ENCODE peak calls at places on chromosomes 16 and 17, in four cellular contexts. C is fibroblast of lung, S is sigmoid colon, Q is Caco-2. B is an unnamed sample.

GRCh38 chr17:75183999-75184884 is 1.5 kb upstream of the SUMO2 start:
- DNase-seq in C (no peak), S (peak; percentile 25), Q (no peak), B (no peak)

GRCh38 chr17:44531019-44531418 is 26.3 kb upstream of the FZD2 start:
- DNase-seq in C (no peak), S (no peak), Q (no peak), B (no peak)

GRCh38 chr16:739560-740458 is 988 bp downstream of the CIAO3 start:
- DNase-seq in C (no peak), S (no peak), Q (no peak), B (no peak)

GRCh38 chr17:36525888-36526287 is 8.8 kb downstream of the MYO19 start:
- DNase-seq in C (no peak), S (no peak), Q (no peak), B (no peak)

GRCh38 chr16:28254158-28254557 is 38.2 kb upstream of the SBK1 start:
- DNase-seq in C (no peak), S (no peak), Q (no peak), B (no peak)

GRCh38 chr17:56708220-56708567 is 114.7 kb downstream of the NOG start:
- DNase-seq in C (peak; percentile 68), S (no peak), Q (no peak), B (peak; percentile 56)

GRCh38 chr16:66274335-66275110 is 92.0 kb upstream of the CDH5 start:
- DNase-seq in C (peak; percentile 36), S (peak; percentile 34), Q (no peak), B (no peak)

GRCh38 chr17:27379863-27380533 is 76.2 kb upstream of the KSR1 start:
- DNase-seq in C (peak; percentile 73), S (peak; percentile 85), Q (no peak), B (no peak)

GRCh38 chr16:68972720-68973119 is 129.4 kb downstream of the TANGO6 start:
- DNase-seq in C (peak; percentile 78), S (no peak), Q (peak; percentile 61), B (peak; percentile 82)

GRCh38 chr17:55285340-55286301 is 20.9 kb downstream of the HLF start:
- DNase-seq in C (peak; percentile 50), S (peak; percentile 100), Q (peak; percentile 75), B (no peak)

GRCh38 chr17:74431568-74432483 is at the start of gene GPRC5C:
- DNase-seq in C (peak; percentile 46), S (peak; percentile 80), Q (peak; percentile 90), B (no peak)

GRCh38 chr17:50632637-50633036 is 2.0 kb upstream of the ABCC3 start:
- DNase-seq in C (no peak), S (no peak), Q (no peak), B (no peak)

GRCh38 chr17:7290166-7290565 is 4.3 kb downstream of the YBX2 start:
- DNase-seq in C (no peak), S (no peak), Q (no peak), B (no peak)

GRCh38 chr17:8438441-8438840 is 2.8 kb downstream of the NDEL1 start:
- DNase-seq in C (no peak), S (no peak), Q (no peak), B (no peak)

GRCh38 chr16:83318390-83318789 is 489.4 kb upstream of the HSBP1 start:
- DNase-seq in C (no peak), S (no peak), Q (no peak), B (no peak)

GRCh38 chr17:11506635-11507034 is 91.6 kb upstream of the DNAH9 start:
- DNase-seq in C (no peak), S (no peak), Q (peak; percentile 28), B (peak; percentile 64)

GRCh38 chr16:56369202-56369601 is 56.1 kb downstream of the AMFR start:
- DNase-seq in C (no peak), S (no peak), Q (no peak), B (no peak)

GRCh38 chr17:8420041-8420934 is 15.4 kb upstream of the NDEL1 start:
- DNase-seq in C (peak; percentile 59), S (peak; percentile 72), Q (peak; percentile 19), B (no peak)

GRCh38 chr17:61809816-61810392 is 53.4 kb downstream of the BRIP1 start:
- DNase-seq in C (peak; percentile 62), S (no peak), Q (no peak), B (no peak)

GRCh38 chr17:15914400-15915165 is 30.3 kb upstream of the ADORA2B start:
- DNase-seq in C (peak; percentile 56), S (no peak), Q (no peak), B (no peak)

GRCh38 chr17:2087597-2088211 is 32.8 kb downstream of the HIC1 start:
- DNase-seq in C (peak; percentile 63), S (peak; percentile 68), Q (no peak), B (no peak)

GRCh38 chr16:30896203-30896889 is at the start of gene CTF1:
- DNase-seq in C (peak; percentile 88), S (peak; percentile 93), Q (peak; percentile 80), B (peak; percentile 56)

GRCh38 chr17:14069251-14069981 is at the start of gene COX10:
- DNase-seq in C (peak; percentile 83), S (peak; percentile 92), Q (peak; percentile 82), B (peak; percentile 58)

GRCh38 chr17:73431401-73432205 is 119.8 kb upstream of the CDC42EP4 start:
- DNase-seq in C (no peak), S (no peak), Q (no peak), B (no peak)

GRCh38 chr16:78310990-78311561 is 211.6 kb downstream of the WWOX start:
- DNase-seq in C (peak; percentile 61), S (no peak), Q (no peak), B (peak; percentile 23)

GRCh38 chr17:50087246-50087911 is 7.8 kb upstream of the PDK2 start:
- DNase-seq in C (peak; percentile 56), S (peak; percentile 87), Q (peak; percentile 75), B (peak; percentile 50)

GRCh38 chr16:35144212-35144932 is 1685.0 kb downstream of the TP53TG3F start:
- DNase-seq in C (no peak), S (no peak), Q (no peak), B (no peak)

GRCh38 chr16:74577882-74578366 is 29.0 kb downstream of the GLG1 start:
- DNase-seq in C (peak; percentile 75), S (no peak), Q (no peak), B (no peak)

GRCh38 chr17:3982541-3983017 is 18.3 kb upstream of the ATP2A3 start:
- DNase-seq in C (no peak), S (no peak), Q (no peak), B (no peak)

DNA sequence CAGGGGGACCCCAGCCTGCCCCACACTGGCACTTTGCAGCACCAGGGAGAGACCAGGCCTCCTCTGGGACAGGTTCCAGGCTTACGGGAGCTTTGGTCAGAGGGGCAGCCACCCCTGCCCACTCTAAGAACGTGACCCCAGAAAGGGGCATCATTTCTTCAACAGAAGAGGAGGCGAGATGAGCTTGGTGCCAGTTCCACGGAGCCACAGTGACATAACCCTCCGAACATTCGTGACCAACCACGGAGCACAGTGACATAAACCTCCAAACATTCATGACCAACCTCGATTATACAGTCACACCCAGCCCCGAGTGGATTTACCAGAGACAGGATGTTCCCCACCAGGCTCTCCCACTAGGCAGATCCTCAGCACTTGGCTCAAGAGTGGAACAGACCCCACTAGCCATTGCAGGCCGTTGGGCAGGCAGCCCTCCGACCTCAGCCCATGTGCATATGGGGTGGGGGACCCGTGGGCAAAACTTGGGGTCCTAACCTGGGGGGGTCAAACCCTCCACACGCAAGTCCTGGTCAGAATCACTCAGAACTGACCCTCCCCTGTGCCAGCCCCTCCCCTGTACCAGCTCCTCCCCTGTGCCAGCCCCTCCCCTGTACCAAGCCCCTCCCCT is 112.9 kb downstream of the METRNL start:
- DNase-seq in C (peak; percentile 58), S (peak; percentile 79), Q (no peak), B (no peak)
- H3K4me1 ChIP-seq in C (peaks cover 19% of the 10 kb centered on the region), S (peaks cover 8% of the 10 kb centered on the region), Q (peaks cover 8% of the 10 kb centered on the region), B (peaks cover 3% of the 10 kb centered on the region)

GRCh38 chr16:84511180-84511800 is 6.8 kb upstream of the MEAK7 start:
- DNase-seq in C (peak; percentile 74), S (peak; percentile 92), Q (peak; percentile 88), B (peak; percentile 72)
- H3K4me3 ChIP-seq in C (no peak overlapping the region), S (no peak overlapping the region), Q (no peak overlapping the region), B (no peak overlapping the region)

GRCh38 chr16:67388591-67388990 is 4.7 kb downstream of the TPPP3 start:
- DNase-seq in C (no peak), S (no peak), Q (no peak), B (no peak)

GRCh38 chr16:67391424-67392300 is 1.6 kb downstream of the TPPP3 start:
- DNase-seq in C (no peak), S (peak; percentile 78), Q (no peak), B (no peak)

GRCh38 chr16:67392301-67393059 is 818 bp downstream of the TPPP3 start:
- DNase-seq in C (no peak), S (peak; percentile 61), Q (no peak), B (no peak)

GRCh38 chr16:67389911-67390815 is 3.1 kb downstream of the TPPP3 start:
- DNase-seq in C (no peak), S (peak; percentile 75), Q (no peak), B (no peak)

DNA sequence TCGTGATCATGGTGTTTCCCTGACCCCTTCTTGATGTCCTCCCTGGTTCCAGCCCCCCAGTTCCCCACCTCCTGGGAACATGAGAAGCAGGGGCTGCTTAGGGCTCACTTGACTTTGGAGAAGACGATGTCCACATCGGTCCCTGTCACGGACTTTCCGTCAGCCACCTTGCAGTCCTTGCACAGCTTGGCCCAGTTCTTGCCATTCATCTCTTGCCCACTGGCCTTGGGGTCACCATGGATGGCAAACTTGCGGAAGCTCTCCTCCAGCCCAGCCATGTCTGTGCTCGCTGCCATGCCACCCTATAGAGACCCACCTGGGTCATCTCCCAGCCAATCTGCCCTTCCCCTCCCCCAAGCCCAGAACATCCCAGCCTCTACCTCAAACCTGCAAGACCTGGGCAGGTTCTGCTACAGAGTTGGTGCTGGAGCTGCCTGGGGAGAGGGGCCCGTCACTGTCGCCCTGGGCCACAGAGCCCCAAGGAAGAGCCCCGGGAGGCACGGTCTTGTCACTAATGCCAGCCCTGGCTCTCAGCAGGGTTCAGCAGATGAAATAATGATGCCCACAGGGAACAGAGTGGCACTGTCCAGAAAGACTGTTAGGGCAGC is 2.4 kb downstream of the TPPP3 start:
- DNase-seq in C (no peak), S (peak; percentile 59), Q (no peak), B (no peak)
- H3K4me1 ChIP-seq in C (peaks cover 12% of the 10 kb centered on the region), S (peaks cover 38% of the 10 kb centered on the region), Q (peaks cover 7% of the 10 kb centered on the region), B (peaks cover 23% of the 10 kb centered on the region)

GRCh38 chr17:77471984-77472836 is 331.4 kb downstream of the SEC14L1 start:
- DNase-seq in C (peak; percentile 85), S (peak; percentile 87), Q (no peak), B (peak; percentile 81)
- H3K4me3 ChIP-seq in C (no peak overlapping the region), S (no peak overlapping the region), Q (no peak overlapping the region), B (no peak overlapping the region)

GRCh38 chr17:28999216-28999615 is 6.6 kb downstream of the SEZ6 start:
- DNase-seq in C (no peak), S (no peak), Q (no peak), B (no peak)
- H3K4me1 ChIP-seq in C (no peaks in the 10 kb centered on the region), S (no peaks in the 10 kb centered on the region), Q (no peaks in the 10 kb centered on the region), B (peaks cover 12% of the 10 kb centered on the region)

DNA sequence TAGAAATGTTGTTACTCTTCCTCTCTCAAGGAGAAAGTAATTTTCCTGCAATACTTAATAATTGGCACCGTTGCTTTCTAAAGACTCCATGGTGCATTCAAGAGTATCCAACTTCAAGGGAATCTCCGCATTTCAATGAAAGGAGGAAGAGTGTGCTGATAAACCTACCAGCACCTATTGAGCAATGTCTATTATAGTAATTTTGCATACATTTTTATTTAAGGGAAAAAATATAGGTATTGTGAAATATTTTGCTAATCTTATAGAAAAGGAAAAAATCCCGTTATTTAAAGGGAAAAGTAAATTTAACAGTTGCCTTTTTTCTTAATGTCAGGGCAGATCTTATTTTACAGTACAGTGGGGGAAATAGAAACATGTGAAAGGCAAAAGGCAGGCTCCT is 1.1 kb upstream of the TMEM106A start:
- DNase-seq in C (no peak), S (no peak), Q (no peak), B (no peak)
- H3K4me3 ChIP-seq in C (no peak overlapping the region), S (no peak overlapping the region), Q (no peak overlapping the region), B (no peak overlapping the region)

B was measured in NT2/D1.